ENCODE peak calls at places on chromosomes 16 and 17, in nine cellular contexts. One of them, this sample, is unnamed.
A peak's percentile ranks its signal among the peaks of the same experiment; 100 is the strongest.

GRCh38 chr17:62093188-62094155 is 28.4 kb upstream of the MED13 start:
- DNase-seq in T47D: no peak
- DNase-seq in progenitor cell of endocrine pancreas: no peak
- DNase-seq in bronchial epithelial cell: peak; percentile 99
- DNase-seq in central memory CD4-positive, alpha-beta T cell: no peak
- DNase-seq in AG09319: peak; percentile 18
- DNase-seq in Peyer's patch: no peak
- DNase-seq in iris pigment epithelial cell: peak; percentile 94
- DNase-seq in stimulated activated CD4-positive, alpha-beta T cell treated with anti-CD3 and anti-CD28 coated beads, Interleukin-1b, Interleukin-23, amount 100 ng/mL, for 24 hours: no peak
- DNase-seq in this sample: no peak

GRCh38 chr16:30875881-30876791 is 17.7 kb downstream of the BCL7C start:
- DNase-seq in AG09319: no peak
- DNase-seq in Peyer's patch: peak; percentile 61
- DNase-seq in bronchial epithelial cell: peak; percentile 23
- DNase-seq in T47D: peak; percentile 21
- DNase-seq in central memory CD4-positive, alpha-beta T cell: peak; percentile 31
- DNase-seq in progenitor cell of endocrine pancreas: no peak
- DNase-seq in iris pigment epithelial cell: no peak
- DNase-seq in stimulated activated CD4-positive, alpha-beta T cell treated with anti-CD3 and anti-CD28 coated beads, Interleukin-1b, Interleukin-23, amount 100 ng/mL, for 24 hours: no peak
- DNase-seq in this sample: no peak

GRCh38 chr17:75539969-75540729 is 14.7 kb downstream of the LLGL2 start:
- DNase-seq in T47D: no peak
- DNase-seq in progenitor cell of endocrine pancreas: no peak
- DNase-seq in stimulated activated CD4-positive, alpha-beta T cell treated with anti-CD3 and anti-CD28 coated beads, Interleukin-1b, Interleukin-23, amount 100 ng/mL, for 24 hours: no peak
- DNase-seq in Peyer's patch: no peak
- DNase-seq in central memory CD4-positive, alpha-beta T cell: no peak
- DNase-seq in bronchial epithelial cell: peak; percentile 35
- DNase-seq in iris pigment epithelial cell: no peak
- DNase-seq in AG09319: no peak
- DNase-seq in this sample: no peak

GRCh38 chr17:72501404-72502110 is 380.7 kb downstream of the SOX9 start:
- DNase-seq in iris pigment epithelial cell: no peak
- DNase-seq in stimulated activated CD4-positive, alpha-beta T cell treated with anti-CD3 and anti-CD28 coated beads, Interleukin-1b, Interleukin-23, amount 100 ng/mL, for 24 hours: no peak
- DNase-seq in T47D: peak; percentile 98
- DNase-seq in progenitor cell of endocrine pancreas: no peak
- DNase-seq in Peyer's patch: no peak
- DNase-seq in bronchial epithelial cell: no peak
- DNase-seq in AG09319: no peak
- DNase-seq in central memory CD4-positive, alpha-beta T cell: no peak
- DNase-seq in this sample: peak; percentile 78

GRCh38 chr17:55163408-55163807 is 101.4 kb upstream of the HLF start:
- DNase-seq in T47D: no peak
- DNase-seq in bronchial epithelial cell: no peak
- DNase-seq in iris pigment epithelial cell: no peak
- DNase-seq in Peyer's patch: no peak
- DNase-seq in AG09319: no peak
- DNase-seq in progenitor cell of endocrine pancreas: no peak
- DNase-seq in stimulated activated CD4-positive, alpha-beta T cell treated with anti-CD3 and anti-CD28 coated beads, Interleukin-1b, Interleukin-23, amount 100 ng/mL, for 24 hours: no peak
- DNase-seq in central memory CD4-positive, alpha-beta T cell: no peak
- DNase-seq in this sample: no peak

GRCh38 chr17:4548721-4549531 is 6.3 kb downstream of the MYBBP1A start:
- DNase-seq in bronchial epithelial cell: no peak
- DNase-seq in iris pigment epithelial cell: no peak
- DNase-seq in stimulated activated CD4-positive, alpha-beta T cell treated with anti-CD3 and anti-CD28 coated beads, Interleukin-1b, Interleukin-23, amount 100 ng/mL, for 24 hours: no peak
- DNase-seq in T47D: no peak
- DNase-seq in Peyer's patch: peak; percentile 40
- DNase-seq in central memory CD4-positive, alpha-beta T cell: no peak
- DNase-seq in progenitor cell of endocrine pancreas: peak; percentile 8
- DNase-seq in AG09319: no peak
- DNase-seq in this sample: no peak

GRCh38 chr17:76005263-76006149 is 4.9 kb downstream of the CDK3 start:
- DNase-seq in bronchial epithelial cell: peak; percentile 51
- DNase-seq in central memory CD4-positive, alpha-beta T cell: peak; percentile 63
- DNase-seq in Peyer's patch: peak; percentile 82
- DNase-seq in AG09319: peak; percentile 32
- DNase-seq in iris pigment epithelial cell: peak; percentile 49
- DNase-seq in T47D: peak; percentile 84
- DNase-seq in progenitor cell of endocrine pancreas: peak; percentile 73
- DNase-seq in stimulated activated CD4-positive, alpha-beta T cell treated with anti-CD3 and anti-CD28 coated beads, Interleukin-1b, Interleukin-23, amount 100 ng/mL, for 24 hours: peak; percentile 80
- DNase-seq in this sample: no peak

GRCh38 chr17:45975640-45976295 is 23.3 kb upstream of the STH start:
- DNase-seq in iris pigment epithelial cell: no peak
- DNase-seq in central memory CD4-positive, alpha-beta T cell: no peak
- DNase-seq in progenitor cell of endocrine pancreas: no peak
- DNase-seq in AG09319: no peak
- DNase-seq in T47D: no peak
- DNase-seq in stimulated activated CD4-positive, alpha-beta T cell treated with anti-CD3 and anti-CD28 coated beads, Interleukin-1b, Interleukin-23, amount 100 ng/mL, for 24 hours: no peak
- DNase-seq in Peyer's patch: no peak
- DNase-seq in bronchial epithelial cell: no peak
- DNase-seq in this sample: no peak

This sample was measured in LNCaP clone FGC.